ENCODE peak calls at places on chromosomes 6 and 20, in eight cellular contexts. L is RKO; C is stimulated activated CD4-positive, alpha-beta T cell treated with anti-CD3 and anti-CD28 coated beads, Interleukin-15, amount 100 ng/mL, for 1 hour; Y is nephron progenitor cell; D is AG04449; T is heart left ventricle; J is left cardiac atrium; Q is substantia nigra. I is an unnamed sample.

GRCh38 chr6:87095056-87095527 is at the start of gene CGA:
- DNase-seq in L (no peak), Q (no peak), J (no peak), D (no peak), T (no peak), Y (no peak), C (no peak), I (no peak)

GRCh38 chr6:7218586-7218985 is 94.4 kb downstream of the SSR1 start:
- DNase-seq in C (no peak), T (no peak), Y (no peak), D (no peak), Q (no peak), J (no peak), L (no peak), I (no peak)

GRCh38 chr6:6998194-6998569 is 109.6 kb upstream of the RREB1 start:
- DNase-seq in C (no peak), J (no peak), D (no peak), Y (no peak), L (peak), Q (no peak), T (no peak), I (no peak)

GRCh38 chr6:16257999-16258708 is 19.8 kb downstream of the GMPR start:
- DNase-seq in Y (no peak), L (no peak), T (no peak), J (no peak), D (no peak), Q (peak), C (no peak), I (no peak)

GRCh38 chr6:5894357-5894756 is 112.4 kb downstream of the NRN1 start:
- DNase-seq in D (no peak), Q (no peak), J (no peak), L (no peak), T (peak), C (no peak), Y (no peak), I (no peak)

GRCh38 chr20:44979090-44979621 is 12.8 kb downstream of the STK4 start:
- DNase-seq in Y (no peak), L (no peak), D (no peak), Q (no peak), J (no peak), C (peak), T (no peak), I (peak)

GRCh38 chr6:130851026-130851425 is 23.8 kb downstream of the SMLR1 start:
- DNase-seq in D (no peak), J (no peak), Y (no peak), Q (no peak), L (peak), C (no peak), T (no peak), I (no peak)

GRCh38 chr20:57048027-57048869 is 218.2 kb downstream of the BMP7 start:
- DNase-seq in J (no peak), Y (peak), C (no peak), Q (no peak), D (no peak), T (no peak), L (peak), I (no peak)

GRCh38 chr6:118869894-118870665 is 23.9 kb upstream of the ASF1A start:
- DNase-seq in J (no peak), Y (no peak), D (no peak), Q (no peak), T (no peak), C (no peak), L (no peak), I (no peak)

GRCh38 chr6:34115396-34116314 is 30.2 kb downstream of the GRM4 start:
- DNase-seq in J (no peak), T (no peak), L (peak), Q (no peak), D (no peak), C (no peak), Y (peak), I (no peak)

GRCh38 chr6:89117285-89118108 is at the start of gene SRSF12:
- DNase-seq in Y (peak), L (no peak), Q (peak), D (no peak), C (peak), T (peak), J (peak), I (no peak)

GRCh38 chr20:51411867-51412266 is 130.7 kb downstream of the NFATC2 start:
- DNase-seq in Q (no peak), Y (no peak), D (no peak), L (no peak), J (no peak), C (no peak), T (no peak), I (no peak)

GRCh38 chr6:116096979-116097816 is 3.5 kb upstream of the NT5DC1 start:
- DNase-seq in L (peak), Y (no peak), D (no peak), Q (no peak), C (no peak), T (no peak), J (no peak), I (no peak)

GRCh38 chr6:16762547-16763477 is 1.6 kb upstream of the ATXN1 start:
- DNase-seq in C (no peak), Q (no peak), T (peak), L (peak), J (peak), D (peak), Y (peak), I (peak)

GRCh38 chr20:17673082-17673481 is 9.0 kb downstream of the RRBP1 start:
- DNase-seq in J (no peak), L (no peak), D (no peak), Y (no peak), T (no peak), C (no peak), Q (no peak), I (no peak)

GRCh38 chr6:132820629-132821381 is 6.4 kb downstream of the RPS12 start:
- DNase-seq in Y (no peak), T (no peak), C (no peak), Q (no peak), D (no peak), J (no peak), L (peak), I (no peak)

GRCh38 chr6:89412071-89413005 is at the start of gene RRAGD:
- DNase-seq in C (peak), T (peak), L (no peak), Q (peak), J (peak), Y (peak), D (no peak), I (peak)

GRCh38 chr20:45012682-45013302 is 46.5 kb downstream of the STK4 start:
- DNase-seq in T (no peak), D (no peak), J (no peak), Y (no peak), Q (no peak), L (no peak), C (no peak), I (no peak)

GRCh38 chr6:90975741-90976140 is 388.9 kb upstream of the MAP3K7 start:
- DNase-seq in J (no peak), D (no peak), Y (no peak), T (no peak), Q (no peak), L (no peak), C (no peak), I (no peak)

GRCh38 chr6:75219213-75219612 is 13.4 kb upstream of the COL12A1 start:
- DNase-seq in Y (no peak), Q (no peak), T (no peak), L (no peak), D (no peak), C (no peak), J (no peak), I (no peak)

GRCh38 chr20:10388571-10388970 is 45.5 kb downstream of the MKKS start:
- DNase-seq in L (no peak), D (no peak), C (no peak), Q (no peak), J (no peak), Y (no peak), T (no peak), I (no peak)

GRCh38 chr6:33609444-33610034 is 11.6 kb upstream of the ITPR3 start:
- DNase-seq in Y (no peak), T (peak), D (no peak), C (no peak), L (peak), J (peak), Q (no peak), I (no peak)

GRCh38 chr6:40336986-40337780 is 250.0 kb downstream of the LRFN2 start:
- DNase-seq in Y (no peak), L (no peak), C (no peak), J (no peak), T (no peak), Q (no peak), D (no peak), I (no peak)